ENCODE peak calls at places on chromosome 7, in four cellular contexts. One of them, this sample, is unnamed.

GRCh38 chr7:87574630-87575029 is 26.1 kb downstream of the ABCB1 start:
- DNase-seq in lower lobe of right lung: no peak
- DNase-seq in RWPE1: peak; percentile 69
- DNase-seq in A549: no peak
- DNase-seq in this sample: no peak

GRCh38 chr7:95859434-95859833 is 87.1 kb downstream of the DYNC1I1 start:
- DNase-seq in A549: no peak
- DNase-seq in lower lobe of right lung: no peak
- DNase-seq in RWPE1: no peak
- DNase-seq in this sample: no peak

GRCh38 chr7:128104109-128104742 is 73.0 kb upstream of the LRRC4 start:
- DNase-seq in lower lobe of right lung: peak; percentile 47
- DNase-seq in A549: no peak
- DNase-seq in RWPE1: no peak
- DNase-seq in this sample: peak; percentile 65

GRCh38 chr7:16268821-16269768 is 152.2 kb downstream of the CRPPA start:
- DNase-seq in RWPE1: peak; percentile 34
- DNase-seq in lower lobe of right lung: no peak
- DNase-seq in A549: no peak
- DNase-seq in this sample: no peak

GRCh38 chr7:138091073-138091472 is 14.8 kb downstream of the AKR1D1 start:
- DNase-seq in RWPE1: no peak
- DNase-seq in lower lobe of right lung: no peak
- DNase-seq in A549: no peak
- DNase-seq in this sample: no peak

GRCh38 chr7:5177060-5177459 is 13.0 kb upstream of the WIPI2 start:
- DNase-seq in lower lobe of right lung: peak; percentile 60
- DNase-seq in A549: no peak
- DNase-seq in RWPE1: peak; percentile 24
- DNase-seq in this sample: no peak

GRCh38 chr7:100430450-100431285 is 1.0 kb downstream of the MEPCE start:
- DNase-seq in RWPE1: peak; percentile 38
- DNase-seq in lower lobe of right lung: peak; percentile 50
- DNase-seq in A549: no peak
- DNase-seq in this sample: no peak

GRCh38 chr7:77399838-77400237 is 16.3 kb downstream of the GSAP start:
- DNase-seq in lower lobe of right lung: no peak
- DNase-seq in RWPE1: no peak
- DNase-seq in A549: no peak
- DNase-seq in this sample: no peak

GRCh38 chr7:36653011-36653670 is 71.2 kb downstream of the AOAH start:
- DNase-seq in A549: no peak
- DNase-seq in lower lobe of right lung: no peak
- DNase-seq in RWPE1: no peak
- DNase-seq in this sample: no peak

GRCh38 chr7:154698726-154699291 is 304.1 kb downstream of the PAXIP1 start:
- DNase-seq in RWPE1: no peak
- DNase-seq in A549: peak; percentile 24
- DNase-seq in lower lobe of right lung: no peak
- DNase-seq in this sample: no peak

GRCh38 chr7:45708046-45708950 is 134.1 kb downstream of the ADCY1 start:
- DNase-seq in RWPE1: no peak
- DNase-seq in A549: no peak
- DNase-seq in lower lobe of right lung: no peak
- DNase-seq in this sample: no peak

GRCh38 chr7:54292171-54292925 is 249.8 kb upstream of the VSTM2A start:
- DNase-seq in lower lobe of right lung: no peak
- DNase-seq in RWPE1: no peak
- DNase-seq in A549: no peak
- DNase-seq in this sample: no peak

GRCh38 chr7:127983804-127984332 is 47.4 kb downstream of the LRRC4 start:
- DNase-seq in RWPE1: peak; percentile 2
- DNase-seq in A549: no peak
- DNase-seq in lower lobe of right lung: no peak
- DNase-seq in this sample: no peak

GRCh38 chr7:66627876-66628360 is 763 bp upstream of the KCTD7 start:
- DNase-seq in A549: no peak
- DNase-seq in lower lobe of right lung: peak; percentile 57
- DNase-seq in RWPE1: no peak
- DNase-seq in this sample: no peak

GRCh38 chr7:36344618-36345017 is 45.0 kb upstream of the ANLN start:
- DNase-seq in RWPE1: no peak
- DNase-seq in lower lobe of right lung: no peak
- DNase-seq in A549: no peak
- DNase-seq in this sample: no peak

GRCh38 chr7:85733163-85733915 is 546.5 kb upstream of the SEMA3D start:
- DNase-seq in RWPE1: no peak
- DNase-seq in lower lobe of right lung: no peak
- DNase-seq in A549: no peak
- DNase-seq in this sample: no peak

GRCh38 chr7:105589221-105590077 is 8.2 kb upstream of the EFCAB10 start:
- DNase-seq in lower lobe of right lung: no peak
- DNase-seq in A549: peak; percentile 82
- DNase-seq in RWPE1: peak; percentile 82
- DNase-seq in this sample: no peak

GRCh38 chr7:27192546-27193334 is 7.2 kb downstream of the HOXA13 start:
- DNase-seq in A549: no peak
- DNase-seq in RWPE1: no peak
- DNase-seq in lower lobe of right lung: no peak
- DNase-seq in this sample: peak; percentile 25

GRCh38 chr7:6398943-6399342 is 48.8 kb downstream of the DAGLB start:
- DNase-seq in lower lobe of right lung: peak; percentile 65
- DNase-seq in A549: no peak
- DNase-seq in RWPE1: peak; percentile 94
- DNase-seq in this sample: no peak

GRCh38 chr7:155851892-155852291 is 39.6 kb upstream of the SHH start:
- DNase-seq in RWPE1: no peak
- DNase-seq in A549: no peak
- DNase-seq in lower lobe of right lung: no peak
- DNase-seq in this sample: no peak

GRCh38 chr7:131194070-131194865 is 133.4 kb upstream of the MKLN1 start:
- DNase-seq in lower lobe of right lung: no peak
- DNase-seq in RWPE1: no peak
- DNase-seq in A549: no peak
- DNase-seq in this sample: no peak

GRCh38 chr7:118629898-118630469 is 405.5 kb downstream of the ANKRD7 start:
- DNase-seq in A549: no peak
- DNase-seq in lower lobe of right lung: no peak
- DNase-seq in RWPE1: no peak
- DNase-seq in this sample: no peak

GRCh38 chr7:33043434-33043833 is 19.1 kb downstream of the NT5C3A start:
- DNase-seq in A549: no peak
- DNase-seq in RWPE1: no peak
- DNase-seq in lower lobe of right lung: no peak
- DNase-seq in this sample: no peak

GRCh38 chr7:33040803-33041516 is 21.6 kb downstream of the NT5C3A start:
- DNase-seq in RWPE1: peak; percentile 73
- DNase-seq in lower lobe of right lung: no peak
- DNase-seq in A549: no peak
- DNase-seq in this sample: no peak

GRCh38 chr7:33048257-33048656 is 14.3 kb downstream of the NT5C3A start:
- DNase-seq in RWPE1: no peak
- DNase-seq in lower lobe of right lung: no peak
- DNase-seq in A549: no peak
- DNase-seq in this sample: no peak

GRCh38 chr7:33044986-33045385 is 17.6 kb downstream of the NT5C3A start:
- DNase-seq in A549: no peak
- DNase-seq in RWPE1: no peak
- DNase-seq in lower lobe of right lung: no peak
- DNase-seq in this sample: no peak

GRCh38 chr7:33043875-33044718 is 18.5 kb downstream of the NT5C3A start:
- DNase-seq in A549: peak; percentile 60
- DNase-seq in RWPE1: no peak
- DNase-seq in lower lobe of right lung: no peak
- DNase-seq in this sample: no peak
- TF ChIP-seq CTCF in A549: peak; percentile 13
- TF ChIP-seq CTCF in RWPE1: no peak
- TF ChIP-seq CTCF in lower lobe of right lung: peak; percentile 11
- TF ChIP-seq CTCF in this sample: no peak

GRCh38 chr7:51357821-51358220 is 41.2 kb upstream of the COBL start:
- DNase-seq in lower lobe of right lung: no peak
- DNase-seq in A549: no peak
- DNase-seq in RWPE1: no peak
- DNase-seq in this sample: no peak
- TF ChIP-seq CTCF in lower lobe of right lung: no peak
- TF ChIP-seq CTCF in A549: no peak
- TF ChIP-seq CTCF in RWPE1: no peak
- TF ChIP-seq CTCF in this sample: no peak

GRCh38 chr7:67788689-67789088 is 792.1 kb downstream of the TYW1 start:
- DNase-seq in lower lobe of right lung: no peak
- DNase-seq in A549: no peak
- DNase-seq in RWPE1: no peak
- DNase-seq in this sample: peak; percentile 65
- TF ChIP-seq CTCF in lower lobe of right lung: no peak
- TF ChIP-seq CTCF in A549: peak; percentile 47
- TF ChIP-seq CTCF in RWPE1: no peak
- TF ChIP-seq CTCF in this sample: peak; percentile 56

GRCh38 chr7:28840515-28841125 is 117.5 kb downstream of the TRIL start:
- DNase-seq in A549: peak; percentile 23
- DNase-seq in lower lobe of right lung: no peak
- DNase-seq in RWPE1: peak; percentile 32
- DNase-seq in this sample: no peak
- TF ChIP-seq CTCF in A549: peak; percentile 34
- TF ChIP-seq CTCF in lower lobe of right lung: peak; percentile 46
- TF ChIP-seq CTCF in RWPE1: peak; percentile 51
- TF ChIP-seq CTCF in this sample: peak; percentile 63

GRCh38 chr7:51141451-51141971 is 175.1 kb downstream of the COBL start:
- DNase-seq in RWPE1: peak; percentile 60
- DNase-seq in lower lobe of right lung: no peak
- DNase-seq in A549: peak; percentile 13
- DNase-seq in this sample: no peak
- TF ChIP-seq CTCF in RWPE1: peak; percentile 63
- TF ChIP-seq CTCF in lower lobe of right lung: peak; percentile 46
- TF ChIP-seq CTCF in A549: peak; percentile 77
- TF ChIP-seq CTCF in this sample: peak; percentile 41

DNA sequence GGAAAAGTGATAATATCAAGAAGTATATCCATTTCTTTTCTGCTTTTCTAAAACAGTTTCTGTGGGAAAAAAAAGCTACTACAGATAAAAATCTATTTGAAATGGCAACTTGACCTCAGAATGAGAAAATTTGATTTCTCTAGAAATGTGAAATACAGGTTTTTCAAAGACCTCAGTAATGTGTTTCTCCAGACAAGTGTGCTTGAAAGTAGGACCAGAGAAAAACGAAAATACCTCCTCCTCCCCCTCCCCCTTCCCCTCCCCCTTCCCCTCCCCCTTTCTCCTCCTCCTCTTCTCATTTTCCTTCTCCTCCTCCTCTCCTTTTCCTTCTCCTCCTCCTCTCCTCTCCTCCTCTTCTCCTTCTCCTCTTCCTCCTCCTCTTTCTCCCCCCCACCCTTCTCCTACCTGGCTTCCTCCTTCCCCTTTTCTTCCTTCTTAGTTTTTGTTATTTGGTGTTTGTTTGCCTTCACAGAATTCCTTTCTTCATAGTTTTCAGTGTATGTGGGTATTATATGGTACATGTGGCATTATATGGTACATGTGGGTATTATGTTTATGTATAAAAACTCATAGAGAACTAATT is 179.4 kb downstream of the CDK14 start:
- DNase-seq in RWPE1: no peak
- DNase-seq in A549: no peak
- DNase-seq in lower lobe of right lung: no peak
- DNase-seq in this sample: no peak
- TF ChIP-seq CTCF in RWPE1: no peak
- TF ChIP-seq CTCF in A549: no peak
- TF ChIP-seq CTCF in lower lobe of right lung: no peak
- TF ChIP-seq CTCF in this sample: no peak

DNA sequence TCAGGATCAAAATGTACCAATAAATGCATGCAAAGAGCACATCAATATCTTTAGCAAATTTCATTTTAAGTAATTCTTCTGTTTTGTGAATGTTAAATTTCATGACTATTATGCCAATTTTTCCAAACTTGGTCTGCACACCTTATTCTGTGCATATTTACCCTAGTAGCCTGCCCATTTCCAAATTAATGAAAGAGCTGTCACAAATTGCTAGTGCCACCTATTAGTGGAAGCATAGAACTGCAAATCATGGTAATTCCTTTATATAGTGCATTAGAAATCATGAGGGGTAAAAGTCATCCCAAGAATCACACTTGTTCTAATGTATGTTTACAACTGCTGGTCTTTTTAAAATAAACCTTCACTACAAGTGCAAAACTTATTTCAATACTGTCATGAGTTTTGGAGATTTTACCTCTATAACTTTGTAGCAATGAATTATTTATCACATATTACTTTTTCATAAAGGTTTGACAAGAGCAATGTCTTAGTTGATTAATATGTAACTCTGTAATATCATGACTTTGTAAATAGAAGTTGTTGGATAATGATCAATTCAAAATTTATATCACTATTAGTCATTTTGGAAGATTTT is 5.7 kb downstream of the SEMA3A start:
- DNase-seq in lower lobe of right lung: no peak
- DNase-seq in A549: no peak
- DNase-seq in RWPE1: no peak
- DNase-seq in this sample: no peak
- TF ChIP-seq CTCF in lower lobe of right lung: peak; percentile 30
- TF ChIP-seq CTCF in A549: peak; percentile 58
- TF ChIP-seq CTCF in RWPE1: peak; percentile 67
- TF ChIP-seq CTCF in this sample: peak; percentile 29

GRCh38 chr7:101815826-101816488 is 1.5 kb upstream of the CUX1 start:
- DNase-seq in lower lobe of right lung: peak; percentile 82
- DNase-seq in RWPE1: no peak
- DNase-seq in A549: peak; percentile 72
- DNase-seq in this sample: peak; percentile 86
- TF ChIP-seq CTCF in lower lobe of right lung: no peak
- TF ChIP-seq CTCF in RWPE1: peak; percentile 58
- TF ChIP-seq CTCF in A549: peak; percentile 52
- TF ChIP-seq CTCF in this sample: no peak

GRCh38 chr7:92835140-92835850 is 1.1 kb downstream of the CDK6 start:
- DNase-seq in RWPE1: peak; percentile 40
- DNase-seq in lower lobe of right lung: peak; percentile 75
- DNase-seq in A549: peak; percentile 48
- DNase-seq in this sample: peak; percentile 46
- TF ChIP-seq CTCF in RWPE1: no peak
- TF ChIP-seq CTCF in lower lobe of right lung: no peak
- TF ChIP-seq CTCF in A549: no peak
- TF ChIP-seq CTCF in this sample: no peak

This sample was measured in glutamatergic neuron.